ENCODE peak calls at places on chromosomes 6 and 20, in four cellular contexts. H is heart left ventricle, B is colonic mucosa, R is spleen. S is an unnamed sample.

GRCh38 chr20:24618739-24619138 is 149.3 kb downstream of the SYNDIG1 start:
- DNase-seq in H (no peak), B (no peak), R (no peak), S (no peak)

GRCh38 chr6:125173341-125173740 is 19.8 kb downstream of the TPD52L1 start:
- DNase-seq in H (no peak), B (no peak), R (no peak), S (no peak)

GRCh38 chr6:169868458-169868857 is 117.0 kb downstream of the ERMARD start:
- DNase-seq in H (peak), B (peak), R (peak), S (no peak)

GRCh38 chr20:21556398-21556797 is 42.5 kb upstream of the NKX2-2 start:
- DNase-seq in H (no peak), B (no peak), R (no peak), S (no peak)

GRCh38 chr6:2738373-2738979 is 12.2 kb downstream of the MYLK4 start:
- DNase-seq in H (no peak), B (peak), R (no peak), S (peak)

GRCh38 chr20:23105193-23105592 is 19.1 kb upstream of the CD93 start:
- DNase-seq in H (no peak), B (no peak), R (no peak), S (no peak)

GRCh38 chr6:94052754-94053153 is 633.4 kb upstream of the EPHA7 start:
- DNase-seq in H (no peak), B (no peak), R (no peak), S (peak)

GRCh38 chr6:28981833-28982475 is 23.2 kb downstream of the ZNF311 start:
- DNase-seq in H (peak), B (peak), R (peak), S (peak)

GRCh38 chr6:119891638-119892037 is 542.1 kb upstream of the MAN1A1 start:
- DNase-seq in H (no peak), B (no peak), R (no peak), S (no peak)

GRCh38 chr20:64250027-64250426 is 5.5 kb upstream of the PCMTD2 start:
- DNase-seq in H (no peak), B (no peak), R (no peak), S (no peak)

GRCh38 chr6:134482585-134483346 is 164.9 kb upstream of the SGK1 start:
- DNase-seq in H (peak), B (no peak), R (no peak), S (no peak)

GRCh38 chr6:45881705-45882435 is 133.8 kb downstream of the CLIC5 start:
- DNase-seq in H (no peak), B (no peak), R (no peak), S (no peak)

GRCh38 chr6:63795006-63795405 is 159.4 kb downstream of the PHF3 start:
- DNase-seq in H (no peak), B (no peak), R (no peak), S (peak)

GRCh38 chr6:148616811-148617210 is 130.0 kb upstream of the UST start:
- DNase-seq in H (no peak), B (no peak), R (no peak), S (no peak)

GRCh38 chr6:3746119-3746691 is 5.3 kb downstream of the PXDC1 start:
- DNase-seq in H (peak), B (no peak), R (no peak), S (no peak)

GRCh38 chr6:138307816-138308727 is 69.6 kb upstream of the SMIM28 start:
- DNase-seq in H (peak), B (peak), R (no peak), S (peak)

GRCh38 chr20:46228671-46229070 is 79.6 kb downstream of the CDH22 start:
- DNase-seq in H (no peak), B (no peak), R (no peak), S (no peak)

GRCh38 chr20:61218886-61219480 is 33.1 kb upstream of the CDH4 start:
- DNase-seq in H (no peak), B (no peak), R (no peak), S (peak)

GRCh38 chr6:120272038-120272437 is 922.5 kb upstream of the MAN1A1 start:
- DNase-seq in H (no peak), B (no peak), R (no peak), S (no peak)

GRCh38 chr6:104537185-104537584 is 322.5 kb downstream of the HACE1 start:
- DNase-seq in H (no peak), B (no peak), R (no peak), S (no peak)

GRCh38 chr6:31882344-31882743 is 3.5 kb upstream of the SLC44A4 start:
- DNase-seq in H (no peak), B (no peak), R (no peak), S (no peak)

GRCh38 chr6:158686791-158687381 is 37.0 kb downstream of the SYTL3 start:
- DNase-seq in H (no peak), B (peak), R (peak), S (no peak)

GRCh38 chr6:37083243-37084138 is 78.0 kb downstream of the FGD2 start:
- DNase-seq in H (peak), B (peak), R (peak), S (peak)

GRCh38 chr6:67433124-67433523 is 1202.0 kb upstream of the ADGRB3 start:
- DNase-seq in H (no peak), B (no peak), R (no peak), S (no peak)

GRCh38 chr6:24492475-24492874 is 2.3 kb upstream of the ALDH5A1 start:
- DNase-seq in H (no peak), B (peak), R (no peak), S (peak)

GRCh38 chr20:36572701-36573102 is 695 bp upstream of the TGIF2 start:
- DNase-seq in H (no peak), B (peak), R (no peak), S (peak)
- H3K27ac ChIP-seq in H (peak), B (peak), R (peak), S (peak)

DNA sequence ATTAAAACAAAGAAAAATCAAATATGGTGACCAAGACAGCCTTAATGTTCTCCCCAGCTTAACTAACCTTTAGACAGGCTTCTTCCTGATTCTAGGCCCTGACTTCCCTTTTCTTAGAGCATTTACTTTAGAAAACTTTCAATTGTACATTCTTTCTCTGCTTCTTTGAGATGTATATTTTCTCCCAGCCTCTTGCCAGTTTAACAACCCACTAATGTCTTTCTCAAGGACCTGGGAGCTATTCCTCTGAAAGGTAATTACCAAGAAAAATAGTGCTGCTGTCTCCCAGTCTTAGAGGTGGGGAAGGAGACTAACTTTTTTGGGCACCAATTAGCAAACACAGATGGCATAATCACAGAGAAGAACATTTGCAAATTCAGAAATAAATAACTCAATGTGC is 62.8 kb upstream of the KCNQ5 start:
- DNase-seq in H (no peak), B (no peak), R (no peak), S (no peak)
- H3K27ac ChIP-seq in H (no peak), B (no peak), R (no peak), S (no peak)

DNA sequence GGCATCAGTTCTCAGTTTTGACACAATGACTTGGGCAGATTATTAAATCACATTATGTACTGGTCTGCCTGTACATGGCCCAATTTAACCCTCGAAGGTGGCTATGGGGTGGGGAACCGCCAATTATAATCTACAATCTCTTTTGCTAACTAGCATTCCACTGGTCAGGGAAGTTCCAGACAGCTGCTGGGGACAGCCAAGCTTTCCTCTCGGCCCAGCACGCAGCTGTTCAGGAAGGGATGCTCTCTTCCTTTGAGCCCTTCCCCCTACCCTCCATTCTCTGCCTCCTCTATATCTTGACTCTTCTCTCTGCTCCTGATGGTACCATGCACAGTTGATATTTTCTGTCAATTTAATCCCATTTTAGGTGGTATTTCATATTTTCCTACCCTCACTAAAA is 233.5 kb upstream of the AGPAT4 start:
- DNase-seq in H (no peak), B (no peak), R (no peak), S (no peak)
- H3K27ac ChIP-seq in H (no peak), B (no peak), R (no peak), S (no peak)

GRCh38 chr6:85594197-85594930 is 706 bp upstream of the SNX14 start:
- DNase-seq in H (no peak), B (no peak), R (no peak), S (peak)
- H3K27ac ChIP-seq in H (peak), B (peak), R (peak), S (peak)

DNA sequence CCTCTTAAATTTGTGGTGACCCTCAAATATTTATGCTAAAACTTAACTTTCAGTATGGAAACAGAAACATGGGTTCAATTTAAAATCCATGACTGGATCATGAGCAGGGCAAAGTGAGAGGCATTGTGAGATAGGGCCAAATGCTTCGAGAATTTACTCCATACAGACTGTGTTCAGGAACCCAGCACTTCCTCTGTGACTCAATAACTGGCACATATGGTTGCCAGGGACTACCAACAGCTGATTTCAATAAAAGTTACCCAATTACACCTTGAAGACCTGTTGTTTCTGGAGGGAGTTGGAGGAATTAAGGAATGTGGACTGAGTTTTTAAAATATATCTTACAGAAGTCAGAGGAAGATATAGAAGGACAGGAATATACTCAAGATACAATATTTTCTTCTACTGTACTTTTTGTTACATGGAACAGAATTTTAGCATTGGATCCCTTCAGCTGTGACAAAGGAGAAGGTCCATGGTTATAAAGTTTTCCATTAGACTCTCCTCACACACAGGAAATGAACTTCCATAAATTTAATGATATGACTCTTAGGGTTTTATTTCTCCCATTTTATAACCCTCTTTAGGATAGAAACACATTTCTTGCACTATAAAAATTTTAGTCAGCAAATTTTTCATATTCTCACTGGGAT is 258.5 kb downstream of the KHDC1L start:
- DNase-seq in H (no peak), B (no peak), R (no peak), S (peak)
- H3K27ac ChIP-seq in H (no peak), B (no peak), R (no peak), S (no peak)

GRCh38 chr6:168097221-168097620 is 18.2 kb upstream of the FRMD1 start:
- DNase-seq in H (no peak), B (no peak), R (peak), S (no peak)

GRCh38 chr6:168095171-168095691 is 16.2 kb upstream of the FRMD1 start:
- DNase-seq in H (no peak), B (no peak), R (peak), S (no peak)

GRCh38 chr6:168096271-168096764 is 17.3 kb upstream of the FRMD1 start:
- DNase-seq in H (no peak), B (no peak), R (peak), S (no peak)

GRCh38 chr6:168097621-168098430 is 18.8 kb upstream of the FRMD1 start:
- DNase-seq in H (peak), B (no peak), R (peak), S (no peak)

GRCh38 chr6:168095741-168096250 is 16.8 kb upstream of the FRMD1 start:
- DNase-seq in H (no peak), B (no peak), R (peak), S (no peak)
- H3K27ac ChIP-seq in H (no peak), B (no peak), R (no peak), S (no peak)

DNA sequence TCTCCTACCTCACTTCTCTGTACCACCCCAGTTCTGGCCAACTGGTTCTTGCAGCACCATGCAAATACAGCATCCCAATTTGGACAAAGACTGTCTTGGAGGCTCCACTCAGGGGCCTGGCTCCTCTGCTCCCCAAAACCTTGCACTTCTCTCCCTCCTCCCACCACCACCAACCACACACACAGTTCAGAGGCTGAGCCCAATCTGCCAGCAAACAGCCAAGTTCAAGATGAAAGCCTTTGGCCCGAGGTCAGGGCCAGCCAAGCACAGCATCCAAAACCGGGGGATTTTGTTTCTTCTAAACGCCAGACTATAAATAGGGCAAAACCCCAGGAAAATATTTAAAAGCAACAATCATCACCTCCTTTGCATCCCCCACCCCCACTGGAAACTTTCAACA is 5.7 kb downstream of the KCNK5 start:
- DNase-seq in H (no peak), B (no peak), R (no peak), S (no peak)
- H3K27ac ChIP-seq in H (no peak), B (no peak), R (no peak), S (no peak)

S was measured in A673.